ENCODE peak calls at places on chromosome 15, in eight cellular contexts. O, K, B, X, F, Y, W and L are unnamed samples.

GRCh38 chr15:84992157-84992940 is 10.7 kb downstream of the PDE8A start:
- DNase-seq in W (peak), X (peak), F (no peak), B (no peak), O (peak), K (peak), Y (peak), L (no peak)

GRCh38 chr15:48696627-48697312 is 51.3 kb upstream of the FBN1 start:
- DNase-seq in O (peak), F (no peak), K (no peak), X (peak), B (no peak), W (no peak), Y (peak), L (no peak)

GRCh38 chr15:101611580-101612299 is 40.4 kb downstream of the TM2D3 start:
- DNase-seq in K (no peak), O (no peak), X (no peak), F (no peak), B (no peak), W (no peak), Y (no peak), L (no peak)

GRCh38 chr15:31361764-31362120 is 35.1 kb downstream of the KLF13 start:
- DNase-seq in X (no peak), K (no peak), W (no peak), F (no peak), Y (no peak), O (no peak), B (no peak), L (no peak)

GRCh38 chr15:55897560-55898336 is 95.7 kb downstream of the NEDD4 start:
- DNase-seq in O (peak), X (peak), Y (peak), K (peak), B (peak), F (peak), W (peak), L (peak)

GRCh38 chr15:35696767-35697231 is 150.8 kb upstream of the DPH6 start:
- DNase-seq in X (peak), W (no peak), O (no peak), F (no peak), Y (peak), K (no peak), B (no peak), L (no peak)

GRCh38 chr15:95295905-95296618 is 1034.4 kb upstream of the NR2F2 start:
- DNase-seq in X (no peak), B (no peak), F (no peak), O (no peak), W (no peak), K (no peak), Y (peak), L (no peak)

GRCh38 chr15:25241241-25241801 is 197.5 kb downstream of the UBE3A start:
- DNase-seq in K (no peak), O (no peak), X (no peak), Y (no peak), W (peak), B (no peak), F (no peak), L (no peak)

GRCh38 chr15:79682285-79682684 is 214.5 kb downstream of the MTHFS start:
- DNase-seq in Y (peak), W (no peak), F (no peak), O (no peak), K (no peak), X (peak), B (no peak), L (no peak)

GRCh38 chr15:61575597-61575996 is 346.5 kb upstream of the RORA start:
- DNase-seq in Y (no peak), O (no peak), W (no peak), K (no peak), X (no peak), B (no peak), F (no peak), L (no peak)

GRCh38 chr15:101162701-101163483 is 89.0 kb downstream of the CHSY1 start:
- DNase-seq in B (no peak), O (no peak), F (no peak), K (no peak), X (no peak), Y (no peak), W (no peak), L (no peak)

GRCh38 chr15:65382146-65382491 is 4.3 kb upstream of the IGDCC3 start:
- DNase-seq in X (no peak), K (no peak), W (no peak), B (no peak), F (no peak), O (no peak), Y (no peak), L (no peak)

GRCh38 chr15:101286471-101287114 is 8.5 kb downstream of the SNRPA1 start:
- DNase-seq in Y (no peak), X (no peak), K (no peak), O (no peak), B (no peak), W (no peak), F (no peak), L (no peak)

GRCh38 chr15:100284701-100285100 is 57.1 kb downstream of the ADAMTS17 start:
- DNase-seq in B (no peak), K (no peak), F (no peak), X (no peak), W (no peak), Y (no peak), O (no peak), L (no peak)

GRCh38 chr15:90376789-90377188 is 11.3 kb upstream of the IQGAP1 start:
- DNase-seq in O (peak), X (no peak), F (no peak), Y (no peak), B (no peak), K (no peak), W (no peak), L (no peak)

GRCh38 chr15:88615303-88616107 is 5.6 kb upstream of the AEN start:
- DNase-seq in K (peak), Y (no peak), F (no peak), X (no peak), B (no peak), O (no peak), W (no peak), L (no peak)

GRCh38 chr15:58771621-58772235 is 626 bp downstream of the MINDY2 start:
- DNase-seq in K (peak), X (no peak), O (peak), F (peak), W (peak), Y (peak), B (no peak), L (no peak)

GRCh38 chr15:74537736-74538135 is 3.3 kb upstream of the ARID3B start:
- DNase-seq in Y (no peak), B (no peak), F (no peak), K (no peak), W (no peak), O (no peak), X (no peak), L (no peak)

GRCh38 chr15:33963831-33964664 is 4.2 kb upstream of the CHRM5 start:
- DNase-seq in O (peak), X (peak), W (no peak), B (no peak), F (no peak), K (no peak), Y (peak), L (no peak)

GRCh38 chr15:45375836-45376235 is 2.5 kb downstream of the GATM start:
- DNase-seq in F (no peak), Y (no peak), B (no peak), W (no peak), O (no peak), X (no peak), K (no peak), L (no peak)

GRCh38 chr15:68051109-68051508 is 3.0 kb upstream of the PIAS1 start:
- DNase-seq in O (peak), Y (no peak), X (no peak), B (no peak), F (no peak), W (no peak), K (no peak), L (no peak)
- TF ChIP-seq CTCF in O (no peak), Y (no peak), X (no peak), B (no peak), F (no peak), W (no peak), K (no peak), L (no peak)

DNA sequence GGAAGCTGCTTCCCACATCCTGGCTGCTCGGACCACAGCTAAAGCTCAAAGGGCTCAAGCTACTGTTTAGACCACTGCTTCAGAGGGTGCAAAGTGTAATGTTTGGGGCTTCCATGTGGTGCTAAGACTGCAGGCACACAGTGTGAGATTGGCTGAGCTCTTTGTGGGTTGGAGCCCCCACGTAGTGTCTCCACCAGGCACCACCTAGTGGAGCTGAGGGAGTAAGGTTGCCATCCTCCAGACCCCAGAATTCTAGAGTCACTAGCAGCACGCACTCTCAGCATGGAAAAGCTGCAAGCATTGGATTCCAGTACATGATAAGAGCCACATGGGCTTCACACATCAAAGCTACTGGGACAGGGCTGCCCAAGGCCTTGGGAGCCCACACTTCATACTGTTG is 9.3 kb downstream of the MKRN3 start:
- DNase-seq in Y (no peak), B (no peak), X (no peak), K (no peak), F (no peak), W (no peak), O (no peak), L (no peak)
- TF ChIP-seq CTCF in Y (no peak), B (no peak), X (no peak), K (no peak), F (no peak), W (no peak), O (no peak), L (peak)

GRCh38 chr15:27690290-27690689 is 408.8 kb downstream of the OCA2 start:
- DNase-seq in X (no peak), W (no peak), F (no peak), Y (no peak), K (no peak), O (no peak), B (no peak), L (no peak)
- TF ChIP-seq CTCF in X (no peak), W (no peak), F (no peak), Y (no peak), K (no peak), O (no peak), B (no peak), L (no peak)

GRCh38 chr15:38726187-38726586 is 161.6 kb upstream of the RASGRP1 start:
- DNase-seq in B (no peak), O (no peak), W (no peak), F (no peak), Y (no peak), X (no peak), K (no peak), L (no peak)

GRCh38 chr15:38721549-38721948 is 156.9 kb upstream of the RASGRP1 start:
- DNase-seq in B (no peak), X (no peak), O (no peak), K (no peak), F (no peak), W (no peak), Y (peak), L (no peak)

DNA sequence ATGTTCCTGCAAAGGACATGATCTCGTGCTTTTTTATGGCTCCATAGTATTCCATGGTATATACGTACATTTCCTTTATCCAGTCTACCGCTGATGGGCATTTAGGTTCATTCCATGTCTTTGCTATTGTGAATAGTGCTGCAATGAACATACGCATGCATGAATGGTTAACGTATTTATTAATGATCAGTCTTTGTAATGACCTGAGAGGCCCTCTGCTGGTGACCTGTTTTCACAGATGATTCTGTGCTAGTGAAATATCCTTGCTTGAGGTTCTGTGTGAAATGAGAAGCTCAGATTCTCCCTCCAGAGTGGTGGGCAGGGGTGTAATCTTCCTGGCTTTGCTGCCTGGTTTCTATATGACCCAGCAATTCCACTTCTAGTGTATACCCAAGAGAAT is 160.2 kb upstream of the RASGRP1 start:
- DNase-seq in B (no peak), K (no peak), W (no peak), Y (no peak), X (no peak), F (no peak), O (no peak), L (no peak)
- TF ChIP-seq CTCF in B (no peak), K (no peak), W (no peak), Y (no peak), X (no peak), F (no peak), O (no peak), L (no peak)

GRCh38 chr15:67501177-67501835 is 19.6 kb upstream of the C15orf61 start:
- DNase-seq in W (no peak), Y (peak), B (no peak), F (no peak), K (no peak), O (peak), X (peak), L (no peak)
- TF ChIP-seq CTCF in W (no peak), Y (peak), B (no peak), F (no peak), K (no peak), O (peak), X (peak), L (peak)

GRCh38 chr15:80835338-80835737 is 56.2 kb downstream of the CEMIP start:
- DNase-seq in F (no peak), Y (no peak), O (no peak), X (no peak), K (peak), W (no peak), B (no peak), L (no peak)
- TF ChIP-seq CTCF in F (peak), Y (peak), O (no peak), X (peak), K (no peak), W (no peak), B (no peak), L (no peak)

GRCh38 chr15:63169796-63170195 is 12.5 kb upstream of the RPS27L start:
- DNase-seq in Y (no peak), O (no peak), X (no peak), K (no peak), B (no peak), F (no peak), W (no peak), L (no peak)

GRCh38 chr15:63160638-63161037 is 3.4 kb upstream of the RPS27L start:
- DNase-seq in Y (no peak), B (no peak), F (no peak), O (no peak), W (no peak), K (no peak), X (no peak), L (no peak)

GRCh38 chr15:63165166-63165859 is 8.0 kb upstream of the RPS27L start:
- DNase-seq in K (no peak), Y (no peak), B (no peak), F (no peak), O (no peak), X (no peak), W (no peak), L (no peak)

DNA sequence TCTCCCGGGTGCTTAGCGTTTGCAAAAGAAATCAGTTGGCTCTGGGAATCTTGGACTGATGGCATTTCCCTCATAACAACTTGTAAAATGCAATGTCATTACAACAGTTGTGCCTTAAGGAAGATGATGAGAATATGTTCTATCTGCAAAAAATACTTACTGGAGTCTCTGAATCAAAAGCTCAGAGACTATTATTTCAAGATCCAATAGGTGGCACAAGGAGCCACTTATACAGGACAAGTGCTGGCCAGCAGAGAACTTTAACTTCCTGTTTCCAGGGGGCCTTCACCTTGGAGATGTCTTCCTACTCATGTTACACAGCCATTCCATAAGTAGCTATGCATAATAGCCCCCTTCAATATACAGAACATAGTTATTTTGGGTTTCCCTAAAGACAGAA is 8.9 kb upstream of the RPS27L start:
- DNase-seq in W (no peak), Y (no peak), F (no peak), O (peak), B (no peak), K (peak), X (peak), L (no peak)
- TF ChIP-seq CTCF in W (no peak), Y (peak), F (no peak), O (peak), B (no peak), K (no peak), X (peak), L (no peak)

DNA sequence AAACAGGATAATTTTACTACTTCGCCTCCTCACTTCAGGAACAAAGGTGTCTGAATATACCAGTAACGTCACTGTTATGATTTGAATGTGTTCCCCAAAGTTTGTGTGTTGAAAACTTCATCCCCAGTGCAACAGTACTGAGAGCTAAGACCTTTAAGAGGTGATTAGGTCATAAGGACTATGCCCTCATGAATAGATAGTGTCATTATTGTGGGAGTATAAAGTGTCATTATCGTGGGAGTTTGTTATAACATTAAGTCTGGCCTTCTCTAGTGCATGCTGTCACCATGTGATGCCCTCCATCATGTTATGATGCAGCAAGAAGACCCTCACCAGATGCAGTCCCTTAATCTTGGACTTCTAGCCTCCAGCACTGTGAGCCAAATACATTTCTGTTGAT is 53.7 kb upstream of the TLE3 start:
- DNase-seq in B (no peak), O (no peak), Y (no peak), X (no peak), K (no peak), F (no peak), W (no peak), L (no peak)
- TF ChIP-seq CTCF in B (no peak), O (no peak), Y (no peak), X (no peak), K (no peak), F (no peak), W (no peak), L (no peak)